ENCODE peak calls at places on chromosomes 3 and 15, in four cellular contexts. One of them, this sample, is unnamed.

GRCh38 chr3:171792549-171792948 is 17.7 kb downstream of the PLD1 start:
- DNase-seq in fibroblast of villous mesenchyme: peak
- DNase-seq in tibial artery: no peak
- DNase-seq in ELR: no peak
- DNase-seq in this sample: no peak

GRCh38 chr3:43523454-43524053 is 98.3 kb downstream of the ANO10 start:
- DNase-seq in fibroblast of villous mesenchyme: no peak
- DNase-seq in tibial artery: no peak
- DNase-seq in ELR: peak
- DNase-seq in this sample: peak

GRCh38 chr3:73503781-73504180 is 121.0 kb downstream of the PDZRN3 start:
- DNase-seq in fibroblast of villous mesenchyme: no peak
- DNase-seq in tibial artery: no peak
- DNase-seq in ELR: peak
- DNase-seq in this sample: peak

GRCh38 chr3:117480493-117480892 is 770.9 kb downstream of the TUSC7 start:
- DNase-seq in fibroblast of villous mesenchyme: no peak
- DNase-seq in tibial artery: no peak
- DNase-seq in ELR: no peak
- DNase-seq in this sample: no peak

GRCh38 chr15:81502436-81502835 is 128.4 kb upstream of the TMC3 start:
- DNase-seq in fibroblast of villous mesenchyme: no peak
- DNase-seq in tibial artery: no peak
- DNase-seq in ELR: peak
- DNase-seq in this sample: no peak

GRCh38 chr15:79041598-79042175 is 48.9 kb downstream of the RASGRF1 start:
- DNase-seq in fibroblast of villous mesenchyme: no peak
- DNase-seq in tibial artery: no peak
- DNase-seq in ELR: no peak
- DNase-seq in this sample: no peak

GRCh38 chr3:131714585-131715220 is 211.9 kb upstream of the MRPL3 start:
- DNase-seq in fibroblast of villous mesenchyme: no peak
- DNase-seq in tibial artery: no peak
- DNase-seq in ELR: no peak
- DNase-seq in this sample: no peak

GRCh38 chr15:40306371-40306770 is 1.4 kb downstream of the PLCB2 start:
- DNase-seq in fibroblast of villous mesenchyme: no peak
- DNase-seq in tibial artery: no peak
- DNase-seq in ELR: no peak
- DNase-seq in this sample: no peak

GRCh38 chr3:23117856-23118255 is 85.3 kb upstream of the UBE2E2 start:
- DNase-seq in fibroblast of villous mesenchyme: no peak
- DNase-seq in tibial artery: no peak
- DNase-seq in ELR: no peak
- DNase-seq in this sample: no peak

GRCh38 chr3:128036119-128036518 is 16.1 kb upstream of the SEC61A1 start:
- DNase-seq in fibroblast of villous mesenchyme: no peak
- DNase-seq in tibial artery: no peak
- DNase-seq in ELR: no peak
- DNase-seq in this sample: no peak

GRCh38 chr3:58004972-58005371 is 3.2 kb upstream of the FLNB start:
- DNase-seq in fibroblast of villous mesenchyme: peak
- DNase-seq in tibial artery: no peak
- DNase-seq in ELR: peak
- DNase-seq in this sample: no peak

GRCh38 chr3:128311441-128311844 is 155.2 kb downstream of the DNAJB8 start:
- DNase-seq in fibroblast of villous mesenchyme: no peak
- DNase-seq in tibial artery: no peak
- DNase-seq in ELR: no peak
- DNase-seq in this sample: no peak

GRCh38 chr3:41681479-41681878 is 280.4 kb downstream of the ULK4 start:
- DNase-seq in fibroblast of villous mesenchyme: peak
- DNase-seq in tibial artery: no peak
- DNase-seq in ELR: peak
- DNase-seq in this sample: peak

GRCh38 chr3:78076379-78076778 is 1036.5 kb downstream of the ROBO2 start:
- DNase-seq in fibroblast of villous mesenchyme: no peak
- DNase-seq in tibial artery: no peak
- DNase-seq in ELR: no peak
- DNase-seq in this sample: no peak

GRCh38 chr3:50237754-50238548 is 1.9 kb downstream of the GNAI2 start:
- DNase-seq in fibroblast of villous mesenchyme: peak
- DNase-seq in tibial artery: peak
- DNase-seq in ELR: peak
- DNase-seq in this sample: peak

GRCh38 chr3:186940965-186941364 is 10.6 kb downstream of the ST6GAL1 start:
- DNase-seq in fibroblast of villous mesenchyme: no peak
- DNase-seq in tibial artery: peak
- DNase-seq in ELR: no peak
- DNase-seq in this sample: peak

GRCh38 chr3:13420817-13421755 is 964 bp upstream of the NUP210 start:
- DNase-seq in fibroblast of villous mesenchyme: no peak
- DNase-seq in tibial artery: no peak
- DNase-seq in ELR: no peak
- DNase-seq in this sample: no peak

GRCh38 chr15:61175024-61175423 is 54.1 kb downstream of the RORA start:
- DNase-seq in fibroblast of villous mesenchyme: peak
- DNase-seq in tibial artery: no peak
- DNase-seq in ELR: no peak
- DNase-seq in this sample: no peak

GRCh38 chr3:161854232-161854771 is 357.7 kb downstream of the OTOL1 start:
- DNase-seq in fibroblast of villous mesenchyme: peak
- DNase-seq in tibial artery: no peak
- DNase-seq in ELR: peak
- DNase-seq in this sample: peak

GRCh38 chr15:60228619-60229018 is 169.2 kb downstream of the ANXA2 start:
- DNase-seq in fibroblast of villous mesenchyme: no peak
- DNase-seq in tibial artery: no peak
- DNase-seq in ELR: no peak
- DNase-seq in this sample: no peak

GRCh38 chr15:40344631-40345120 is 3.9 kb upstream of the CCDC9B start:
- DNase-seq in fibroblast of villous mesenchyme: peak
- DNase-seq in tibial artery: peak
- DNase-seq in ELR: peak
- DNase-seq in this sample: peak

GRCh38 chr3:146243559-146243958 is 7.3 kb downstream of the PLSCR4 start:
- DNase-seq in fibroblast of villous mesenchyme: no peak
- DNase-seq in tibial artery: no peak
- DNase-seq in ELR: no peak
- DNase-seq in this sample: no peak

GRCh38 chr15:80152896-80153876 is at the start of gene FAH:
- DNase-seq in fibroblast of villous mesenchyme: peak
- DNase-seq in tibial artery: no peak
- DNase-seq in ELR: peak
- DNase-seq in this sample: peak

GRCh38 chr3:59678042-59678707 is 628.4 kb upstream of the CFAP20DC start:
- DNase-seq in fibroblast of villous mesenchyme: no peak
- DNase-seq in tibial artery: no peak
- DNase-seq in ELR: no peak
- DNase-seq in this sample: no peak

GRCh38 chr15:75693501-75694240 is 19.0 kb downstream of the CSPG4 start:
- DNase-seq in fibroblast of villous mesenchyme: peak
- DNase-seq in tibial artery: no peak
- DNase-seq in ELR: peak
- DNase-seq in this sample: peak

GRCh38 chr3:28042095-28042635 is 199.3 kb upstream of the CMC1 start:
- DNase-seq in fibroblast of villous mesenchyme: no peak
- DNase-seq in tibial artery: no peak
- DNase-seq in ELR: no peak
- DNase-seq in this sample: no peak

GRCh38 chr3:128312271-128312670 is 154.4 kb downstream of the DNAJB8 start:
- DNase-seq in fibroblast of villous mesenchyme: no peak
- DNase-seq in tibial artery: no peak
- DNase-seq in ELR: no peak
- DNase-seq in this sample: no peak

GRCh38 chr3:130661116-130661515 is 85.5 kb downstream of the PIK3R4 start:
- DNase-seq in fibroblast of villous mesenchyme: peak
- DNase-seq in tibial artery: no peak
- DNase-seq in ELR: no peak
- DNase-seq in this sample: peak

GRCh38 chr15:47437492-47437891 is 279.8 kb upstream of the SEMA6D start:
- DNase-seq in fibroblast of villous mesenchyme: no peak
- DNase-seq in tibial artery: no peak
- DNase-seq in ELR: no peak
- DNase-seq in this sample: no peak

GRCh38 chr15:47711654-47712053 is 5.7 kb upstream of the SEMA6D start:
- DNase-seq in fibroblast of villous mesenchyme: peak
- DNase-seq in tibial artery: no peak
- DNase-seq in ELR: peak
- DNase-seq in this sample: peak

GRCh38 chr15:47769166-47769565 is 51.9 kb downstream of the SEMA6D start:
- DNase-seq in fibroblast of villous mesenchyme: no peak
- DNase-seq in tibial artery: no peak
- DNase-seq in ELR: no peak
- DNase-seq in this sample: no peak

GRCh38 chr3:134485075-134485536 is 679 bp downstream of the ANAPC13 start:
- DNase-seq in fibroblast of villous mesenchyme: peak
- DNase-seq in tibial artery: no peak
- DNase-seq in ELR: peak
- DNase-seq in this sample: peak

GRCh38 chr3:50617096-50617791 is at the start of gene MAPKAPK3:
- DNase-seq in fibroblast of villous mesenchyme: peak
- DNase-seq in tibial artery: peak
- DNase-seq in ELR: peak
- DNase-seq in this sample: no peak